ENCODE peak calls at places on chromosome 17, in seven cellular contexts. M is IMR-90, R is ascending aorta, G is endothelial cell of umbilical vein, Y is Caco-2, Z is heart left ventricle, L is sigmoid colon. J is an unnamed sample.

GRCh38 chr17:71098071-71098470 is 928.7 kb downstream of the KCNJ2 start:
- DNase-seq in R (no peak), M (no peak), L (no peak), G (no peak), Y (no peak), Z (no peak), J (no peak)

GRCh38 chr17:30449480-30449879 is 27.7 kb upstream of the GOSR1 start:
- DNase-seq in M (peak; percentile 10), G (no peak), Y (no peak), R (no peak), Z (no peak), L (no peak), J (no peak)

GRCh38 chr17:31573861-31574260 is 182.4 kb downstream of the RAB11FIP4 start:
- DNase-seq in R (no peak), Y (no peak), M (no peak), Z (no peak), L (no peak), G (no peak), J (no peak)

GRCh38 chr17:18990331-18990730 is 14.2 kb downstream of the FAM83G start:
- DNase-seq in G (no peak), Z (no peak), R (no peak), M (no peak), L (no peak), Y (no peak), J (no peak)

GRCh38 chr17:51739245-51739886 is 419.1 kb downstream of the CA10 start:
- DNase-seq in R (no peak), Y (no peak), G (no peak), L (no peak), M (no peak), Z (no peak), J (no peak)

GRCh38 chr17:41914358-41914766 is 4.4 kb downstream of the ACLY start:
- DNase-seq in Z (no peak), G (no peak), M (peak; percentile 24), R (no peak), Y (peak; percentile 65), L (no peak), J (no peak)

GRCh38 chr17:5422505-5422904 is 2.5 kb downstream of the RPAIN start:
- DNase-seq in M (peak; percentile 83), Z (no peak), R (no peak), L (no peak), Y (no peak), G (no peak), J (no peak)

GRCh38 chr17:40107266-40107980 is 7.0 kb upstream of the NR1D1 start:
- DNase-seq in G (no peak), Z (peak; percentile 25), L (no peak), Y (no peak), M (no peak), R (no peak), J (no peak)

GRCh38 chr17:58326609-58327341 is 1.8 kb downstream of the TSPOAP1 start:
- DNase-seq in G (no peak), Z (no peak), L (no peak), Y (no peak), M (no peak), R (no peak), J (no peak)

GRCh38 chr17:69779378-69780214 is 295.4 kb upstream of the KCNJ16 start:
- DNase-seq in R (no peak), Z (no peak), Y (no peak), G (no peak), L (no peak), M (peak; percentile 90), J (no peak)

DNA sequence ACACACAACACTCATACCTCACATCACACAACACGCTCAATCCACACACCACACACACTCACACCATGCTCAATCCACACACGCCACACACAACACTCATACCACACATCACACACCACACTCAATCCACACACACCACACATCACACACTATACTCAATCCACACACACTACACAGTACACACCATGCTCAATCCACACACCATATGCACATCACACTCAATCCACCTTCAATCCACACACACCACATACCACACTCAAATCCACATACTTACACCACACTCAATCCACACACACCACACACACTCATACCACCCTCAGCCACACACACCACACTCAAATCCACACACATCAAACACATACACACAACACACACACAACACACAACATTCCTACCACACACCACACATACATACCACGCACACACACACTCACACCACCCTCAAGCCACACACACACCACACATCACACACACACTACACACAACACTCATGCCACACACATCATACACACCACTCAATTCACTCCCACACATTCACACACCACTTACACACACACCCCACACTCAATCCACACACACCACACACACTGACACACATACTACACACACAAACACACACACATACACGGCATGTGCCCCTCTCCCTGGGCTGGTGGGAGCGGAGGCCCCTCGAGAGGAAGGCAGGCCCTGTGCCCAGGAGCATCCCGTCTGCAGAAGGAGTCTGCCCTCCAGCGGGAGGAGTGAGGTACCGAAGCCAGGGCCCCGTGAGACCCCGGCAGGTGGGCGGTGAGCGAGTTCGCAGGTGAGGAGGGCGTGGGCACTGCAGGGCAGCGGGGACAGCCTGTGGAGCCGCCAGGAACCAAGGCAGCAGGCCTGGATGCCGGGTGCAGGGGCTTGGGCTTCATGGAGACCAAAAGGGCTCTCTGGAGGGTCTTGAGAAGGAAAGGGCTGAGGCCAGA is 33.1 kb upstream of the RPTOR start:
- DNase-seq in Y (no peak), Z (no peak), R (no peak), L (no peak), G (no peak), M (no peak), J (no peak)
- TF ChIP-seq CTCF in Y (no peak), Z (no peak), R (no peak), L (no peak), G (no peak), M (no peak), J (no peak)

DNA sequence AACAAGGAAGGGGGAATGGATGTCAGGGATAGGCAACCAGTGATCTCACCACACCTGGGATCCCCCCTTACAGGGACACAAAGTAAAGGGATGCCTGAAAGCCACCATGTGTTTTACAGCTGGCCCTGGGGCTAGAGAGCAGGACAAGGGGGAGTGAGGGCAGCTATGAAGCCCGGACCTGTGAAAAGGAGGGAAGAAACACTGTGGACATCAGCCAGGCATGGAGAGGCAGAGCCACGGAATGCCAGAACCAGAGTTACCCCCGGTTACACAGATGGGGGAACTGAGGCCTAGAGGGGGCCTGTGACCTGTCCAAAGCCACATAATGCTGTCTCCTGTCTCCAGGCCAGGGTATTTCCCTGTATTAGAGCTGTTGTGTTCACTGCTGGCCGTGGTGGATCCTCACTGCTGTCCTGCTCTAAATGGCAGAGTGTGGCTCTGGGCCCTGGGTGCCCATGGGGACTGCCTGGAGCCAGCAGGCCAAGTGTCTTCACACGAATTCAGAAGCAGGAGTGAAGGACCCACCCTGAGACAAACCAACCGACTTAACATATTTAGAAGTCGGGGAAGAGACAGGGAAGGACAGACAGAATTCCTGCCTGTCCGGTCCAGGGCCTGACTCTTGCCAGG is 29.7 kb upstream of the ITGA3 start:
- DNase-seq in M (no peak), Z (no peak), L (no peak), Y (no peak), G (no peak), R (no peak), J (no peak)
- H3K4me1 ChIP-seq in M (peaks cover 22% of the 10 kb centered on the region), Z (peaks cover 16% of the 10 kb centered on the region), L (peaks cover 17% of the 10 kb centered on the region), Y (no peaks in the 10 kb centered on the region), G (peaks cover 20% of the 10 kb centered on the region), R (peaks cover 4% of the 10 kb centered on the region), J (peaks cover 8% of the 10 kb centered on the region)

GRCh38 chr17:14805348-14805747 is 459.8 kb downstream of the PMP22 start:
- DNase-seq in M (no peak), G (no peak), L (no peak), R (no peak), Z (no peak), Y (no peak), J (no peak)
- TF ChIP-seq CTCF in M (no peak), G (no peak), L (no peak), R (no peak), Z (no peak), Y (no peak), J (no peak)

GRCh38 chr17:28339431-28339830 is 3.9 kb downstream of the TNFAIP1 start:
- DNase-seq in R (no peak), Y (no peak), M (no peak), L (no peak), G (no peak), Z (no peak), J (no peak)
- H3K4me1 ChIP-seq in R (peaks cover 22% of the 10 kb centered on the region), Y (peaks cover 16% of the 10 kb centered on the region), M (peaks cover 9% of the 10 kb centered on the region), L (peaks cover 26% of the 10 kb centered on the region), G (peaks cover 32% of the 10 kb centered on the region), Z (peaks cover 56% of the 10 kb centered on the region), J (peaks cover 7% of the 10 kb centered on the region)

GRCh38 chr17:65413390-65413789 is 148.1 kb downstream of the AXIN2 start:
- DNase-seq in L (no peak), G (no peak), Y (no peak), R (no peak), M (no peak), Z (no peak), J (no peak)

GRCh38 chr17:65415991-65416390 is 145.5 kb downstream of the AXIN2 start:
- DNase-seq in G (no peak), Y (no peak), L (no peak), M (no peak), Z (no peak), R (no peak), J (no peak)

GRCh38 chr17:65417406-65418221 is 143.8 kb downstream of the AXIN2 start:
- DNase-seq in G (no peak), M (no peak), L (no peak), R (no peak), Y (no peak), Z (no peak), J (no peak)

GRCh38 chr17:65423346-65424140 is 137.9 kb downstream of the AXIN2 start:
- DNase-seq in Y (no peak), M (no peak), Z (no peak), R (no peak), L (no peak), G (no peak), J (no peak)

DNA sequence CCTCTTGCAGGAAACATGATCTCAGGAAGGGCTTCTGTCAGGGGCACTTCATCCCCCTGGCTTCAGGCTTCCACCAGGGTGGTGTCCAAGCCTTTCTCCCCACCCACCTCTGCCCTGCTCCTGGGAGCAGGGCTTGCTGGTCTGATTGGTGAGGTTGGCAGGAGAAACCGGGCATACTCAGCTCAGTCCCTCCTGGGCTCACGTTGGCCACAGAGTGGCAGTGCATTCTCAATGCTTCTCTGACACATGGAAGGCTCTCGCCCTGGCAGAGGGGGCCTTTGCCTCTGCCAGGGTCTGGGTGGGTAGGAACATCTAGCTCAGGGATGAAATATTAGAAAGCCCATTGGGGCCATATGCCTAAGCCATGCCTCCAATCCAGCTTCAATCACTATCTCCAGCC is 142.8 kb downstream of the AXIN2 start:
- DNase-seq in M (no peak), L (no peak), G (no peak), Y (no peak), Z (peak; percentile 35), R (no peak), J (no peak)
- TF ChIP-seq CTCF in M (no peak), L (no peak), G (no peak), Y (no peak), Z (peak; percentile 11), R (peak; percentile 19), J (peak; percentile 38)

J was measured in A673.